ENCODE peak calls at places on chromosomes 1 and 21, in five cellular contexts. P is CD8-positive, alpha-beta T cell; G is uterus; O is sigmoid colon; V is AG04450. M is an unnamed sample.

GRCh38 chr1:75796376-75797272 is at the start of gene MSH4:
- DNase-seq in P (no peak), G (no peak), O (no peak), V (no peak), M (no peak)

GRCh38 chr1:27638047-27638734 is 3.2 kb upstream of the FGR start:
- DNase-seq in P (no peak), G (no peak), O (no peak), V (no peak), M (no peak)

GRCh38 chr1:55047611-55048010 is 8.3 kb downstream of the PCSK9 start:
- DNase-seq in P (no peak), G (no peak), O (no peak), V (no peak), M (no peak)

GRCh38 chr1:41917835-41918449 is 780 bp downstream of the HIVEP3 start:
- DNase-seq in P (peak), G (no peak), O (no peak), V (no peak), M (peak)

GRCh38 chr1:61561666-61562065 is 163.3 kb downstream of the TM2D1 start:
- DNase-seq in P (no peak), G (no peak), O (no peak), V (no peak), M (no peak)

GRCh38 chr1:210291088-210291487 is 37.6 kb upstream of the HHAT start:
- DNase-seq in P (no peak), G (no peak), O (no peak), V (no peak), M (no peak)

GRCh38 chr1:197783510-197783948 is 8.2 kb upstream of the DENND1B start:
- DNase-seq in P (no peak), G (no peak), O (no peak), V (no peak), M (peak)

GRCh38 chr1:18950415-18951026 is 6.0 kb downstream of the IFFO2 start:
- DNase-seq in P (no peak), G (no peak), O (peak), V (no peak), M (no peak)

GRCh38 chr1:13662498-13662897 is 37.5 kb upstream of the PRDM2 start:
- DNase-seq in P (no peak), G (peak), O (peak), V (no peak), M (no peak)

GRCh38 chr1:165531021-165531420 is 12.8 kb upstream of the LRRC52 start:
- DNase-seq in P (no peak), G (no peak), O (no peak), V (no peak), M (no peak)

GRCh38 chr1:46244656-46245371 is 2.7 kb upstream of the RAD54L start:
- DNase-seq in P (no peak), G (no peak), O (no peak), V (no peak), M (peak)

GRCh38 chr1:53769780-53770179 is 30.8 kb upstream of the GLIS1 start:
- DNase-seq in P (no peak), G (no peak), O (no peak), V (no peak), M (no peak)

GRCh38 chr21:16116798-16117197 is 387.0 kb downstream of the USP25 start:
- DNase-seq in P (no peak), G (no peak), O (no peak), V (no peak), M (no peak)

GRCh38 chr1:32871364-32872188 is 864 bp upstream of the FNDC5 start:
- DNase-seq in P (no peak), G (no peak), O (no peak), V (no peak), M (no peak)

GRCh38 chr1:172551279-172551678 is 18.3 kb downstream of the SUCO start:
- DNase-seq in P (no peak), G (no peak), O (no peak), V (no peak), M (no peak)

GRCh38 chr1:27594542-27595510 is 9.1 kb downstream of the AHDC1 start:
- DNase-seq in P (no peak), G (no peak), O (no peak), V (no peak), M (no peak)

GRCh38 chr1:18913065-18913502 is 10.7 kb upstream of the ALDH4A1 start:
- DNase-seq in P (peak), G (peak), O (peak), V (peak), M (peak)

GRCh38 chr1:228280961-228281591 is 73.2 kb downstream of the OBSCN start:
- DNase-seq in P (no peak), G (no peak), O (no peak), V (no peak), M (no peak)

GRCh38 chr1:26740958-26741357 is 45.1 kb downstream of the ARID1A start:
- DNase-seq in P (no peak), G (no peak), O (no peak), V (no peak), M (no peak)

GRCh38 chr1:203146537-203146936 is 19.0 kb downstream of the ADORA1 start:
- DNase-seq in P (no peak), G (no peak), O (no peak), V (no peak), M (no peak)

GRCh38 chr1:70553192-70553956 is 142.3 kb downstream of the CTH start:
- DNase-seq in P (no peak), G (no peak), O (no peak), V (no peak), M (no peak)

GRCh38 chr21:32477424-32477745 is 64.9 kb downstream of the EVA1C start:
- DNase-seq in P (no peak), G (no peak), O (no peak), V (no peak), M (no peak)

GRCh38 chr1:147579532-147580199 is 38.4 kb downstream of the BCL9 start:
- DNase-seq in P (no peak), G (no peak), O (no peak), V (peak), M (peak)

GRCh38 chr21:42149656-42150457 is 69.1 kb upstream of the ABCG1 start:
- DNase-seq in P (no peak), G (peak), O (peak), V (no peak), M (no peak)

GRCh38 chr1:3431266-3431665 is 23.2 kb upstream of the ARHGEF16 start:
- DNase-seq in P (no peak), G (no peak), O (no peak), V (no peak), M (peak)
- TF ChIP-seq CTCF in P (no peak), G (no peak), O (no peak), V (peak), M (no peak)

DNA sequence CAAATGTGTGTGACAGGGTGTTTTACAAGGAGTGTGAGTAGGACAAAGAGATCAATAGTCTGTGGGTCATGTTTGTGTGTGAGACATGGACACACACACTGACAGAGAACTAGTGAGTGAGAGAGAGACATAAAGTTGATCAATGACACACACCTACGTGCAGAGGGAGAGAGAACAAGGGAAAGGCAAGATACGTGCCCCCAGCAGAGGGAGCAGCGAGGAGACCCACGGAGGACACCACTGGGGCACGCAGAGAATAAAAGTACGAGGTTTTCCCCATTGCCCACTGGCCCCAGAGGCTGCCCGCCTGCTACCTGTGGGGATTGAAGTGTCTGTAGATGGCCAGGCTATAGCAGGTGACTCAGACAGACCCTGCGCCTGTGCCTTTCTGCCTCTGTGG is 130.2 kb upstream of the CSF3R start:
- DNase-seq in P (no peak), G (no peak), O (no peak), V (no peak), M (no peak)
- TF ChIP-seq CTCF in P (no peak), G (no peak), O (no peak), V (no peak), M (no peak)

GRCh38 chr1:100543640-100544039 is 5.7 kb downstream of the GPR88 start:
- DNase-seq in P (peak), G (no peak), O (no peak), V (no peak), M (peak)
- TF ChIP-seq CTCF in P (peak), G (no peak), O (no peak), V (peak), M (no peak)

GRCh38 chr1:115506523-115507255 is 135.1 kb upstream of the VANGL1 start:
- DNase-seq in P (no peak), G (no peak), O (no peak), V (no peak), M (no peak)
- TF ChIP-seq CTCF in P (no peak), G (no peak), O (no peak), V (no peak), M (no peak)

GRCh38 chr1:22639286-22639685 is 2.9 kb downstream of the C1QA start:
- DNase-seq in P (no peak), G (no peak), O (no peak), V (peak), M (no peak)
- TF ChIP-seq CTCF in P (no peak), G (no peak), O (no peak), V (peak), M (no peak)

GRCh38 chr1:12031039-12031980 is 12.0 kb downstream of the MIIP start:
- DNase-seq in P (no peak), G (no peak), O (no peak), V (no peak), M (peak)
- TF ChIP-seq CTCF in P (no peak), G (peak), O (no peak), V (peak), M (peak)

DNA sequence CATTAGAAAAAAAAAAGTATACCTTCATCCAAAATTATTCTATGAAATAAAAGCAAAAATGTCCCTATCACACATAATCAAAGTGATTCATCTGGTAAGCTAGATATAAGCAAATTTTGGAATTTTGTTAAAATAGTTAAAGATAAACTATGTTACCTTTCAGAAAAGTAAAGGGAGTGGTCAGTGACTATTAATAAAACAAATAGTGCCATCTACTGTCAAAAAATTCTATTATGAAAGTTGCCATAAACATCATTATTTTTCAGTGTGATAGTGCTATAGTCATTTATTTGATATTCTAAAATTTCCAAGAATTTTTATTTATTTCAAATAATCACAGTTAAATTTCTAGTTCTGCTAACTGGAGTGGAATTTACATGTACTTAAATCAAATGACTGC is 803.7 kb downstream of the KCNT2 start:
- DNase-seq in P (no peak), G (no peak), O (no peak), V (no peak), M (no peak)
- TF ChIP-seq CTCF in P (no peak), G (no peak), O (no peak), V (no peak), M (no peak)

M was measured in Calu3.